ENCODE peak calls at places on chromosomes 11 and 22, in nine cellular contexts. B, H, F, P, U, I, X, Z and D are unnamed samples.

GRCh38 chr11:8934735-8935478 is 2.2 kb upstream of the C11orf16 start:
- DNase-seq in P (peak; percentile 6), I (no peak), U (peak; percentile 72), X (no peak), B (no peak), F (no peak), H (no peak), Z (peak; percentile 84), D (no peak)

GRCh38 chr11:15793032-15793996 is 563.0 kb downstream of the SOX6 start:
- DNase-seq in X (no peak), Z (peak; percentile 48), P (no peak), F (peak; percentile 7), U (no peak), H (no peak), B (no peak), I (no peak), D (no peak)

GRCh38 chr11:10584071-10584501 is 15.6 kb upstream of the LYVE1 start:
- DNase-seq in Z (peak; percentile 28), I (no peak), F (no peak), H (no peak), X (no peak), U (no peak), P (no peak), B (no peak), D (no peak)

GRCh38 chr22:49946612-49947295 is 13.8 kb upstream of the PIM3 start:
- DNase-seq in Z (no peak), P (no peak), U (no peak), H (no peak), X (no peak), I (no peak), F (no peak), B (no peak), D (no peak)

GRCh38 chr11:118980191-118980881 is 8.8 kb downstream of the FOXR1 start:
- DNase-seq in U (no peak), X (no peak), P (no peak), F (no peak), I (no peak), B (peak; percentile 73), H (no peak), Z (no peak), D (no peak)

GRCh38 chr11:77842451-77843121 is 21.6 kb downstream of the AAMDC start:
- DNase-seq in F (no peak), P (no peak), I (no peak), Z (peak; percentile 6), B (no peak), U (no peak), X (no peak), H (no peak), D (no peak)

GRCh38 chr11:7341551-7341950 is 89.8 kb downstream of the SYT9 start:
- DNase-seq in X (no peak), F (no peak), I (no peak), H (no peak), B (no peak), Z (no peak), P (no peak), U (no peak), D (no peak)

GRCh38 chr22:48918585-48919186 is 909.0 kb downstream of the BRD1 start:
- DNase-seq in F (no peak), P (no peak), U (no peak), Z (no peak), H (no peak), I (peak; percentile 7), B (no peak), X (no peak), D (no peak)

GRCh38 chr11:114059984-114060401 is 482 bp downstream of the ZBTB16 start:
- DNase-seq in Z (no peak), P (no peak), B (peak; percentile 69), U (peak; percentile 41), H (no peak), F (peak; percentile 26), X (no peak), I (no peak), D (no peak)

GRCh38 chr22:30270841-30271240 is 4.2 kb upstream of the OSM start:
- DNase-seq in X (no peak), H (no peak), P (no peak), B (peak; percentile 87), F (peak; percentile 43), Z (no peak), I (no peak), U (no peak), D (no peak)

GRCh38 chr22:25365491-25366261 is 146.2 kb downstream of the CRYBB2 start:
- DNase-seq in U (no peak), B (peak; percentile 49), Z (peak; percentile 16), P (no peak), F (no peak), I (no peak), H (no peak), X (no peak), D (no peak)

GRCh38 chr22:24244144-24244787 is 616 bp downstream of the GGT5 start:
- DNase-seq in H (no peak), B (peak; percentile 61), I (no peak), Z (peak; percentile 42), F (no peak), X (no peak), U (no peak), P (no peak), D (no peak)

GRCh38 chr11:41018224-41018623 is 441.2 kb downstream of the LRRC4C start:
- DNase-seq in Z (no peak), I (no peak), B (no peak), F (no peak), X (no peak), H (no peak), U (no peak), P (no peak), D (no peak)

GRCh38 chr11:67357831-67358555 is 4.6 kb upstream of the POLD4 start:
- DNase-seq in B (no peak), F (no peak), H (no peak), Z (peak; percentile 60), X (no peak), U (peak; percentile 76), P (no peak), I (no peak), D (no peak)

GRCh38 chr11:22792497-22792896 is 37.1 kb downstream of the SVIP start:
- DNase-seq in I (no peak), F (peak; percentile 75), U (peak; percentile 85), X (no peak), B (no peak), H (no peak), P (peak; percentile 70), Z (peak; percentile 12), D (no peak)

GRCh38 chr11:132337819-132338416 is 967.5 kb downstream of the NTM start:
- DNase-seq in Z (no peak), H (no peak), B (no peak), F (no peak), P (no peak), X (no peak), U (no peak), I (no peak), D (no peak)

GRCh38 chr11:11884774-11885481 is 43.2 kb downstream of the USP47 start:
- DNase-seq in P (no peak), F (no peak), U (no peak), B (no peak), Z (no peak), H (no peak), X (no peak), I (peak; percentile 46), D (no peak)

GRCh38 chr22:17359501-17359900 is 9.8 kb upstream of the CECR2 start:
- DNase-seq in X (no peak), F (no peak), U (no peak), I (no peak), H (no peak), B (no peak), Z (no peak), P (no peak), D (no peak)

GRCh38 chr11:69151811-69152210 is 3.9 kb upstream of the SMIM38 start:
- DNase-seq in U (no peak), F (no peak), H (no peak), Z (no peak), I (no peak), X (no peak), P (no peak), B (no peak), D (no peak)

GRCh38 chr11:27977031-27977430 is 130.9 kb downstream of the KIF18A start:
- DNase-seq in B (no peak), F (no peak), U (no peak), Z (peak; percentile 35), I (no peak), P (no peak), X (no peak), H (no peak), D (no peak)

GRCh38 chr11:10931761-10932700 is 74.2 kb upstream of the ZBED5 start:
- DNase-seq in F (peak; percentile 27), U (no peak), Z (no peak), X (peak; percentile 31), P (no peak), B (peak; percentile 73), H (no peak), I (no peak), D (no peak)

GRCh38 chr22:49322861-49323622 is 504.6 kb downstream of the BRD1 start:
- DNase-seq in U (no peak), Z (no peak), H (no peak), P (no peak), X (no peak), B (no peak), I (no peak), F (no peak), D (no peak)

GRCh38 chr11:83299681-83300080 is 13.5 kb upstream of the CCDC90B start:
- DNase-seq in H (no peak), B (no peak), X (no peak), F (no peak), U (no peak), P (no peak), I (no peak), Z (no peak), D (no peak)

GRCh38 chr11:86395061-86395551 is 20.4 kb downstream of the CCDC81 start:
- DNase-seq in F (peak; percentile 8), P (no peak), I (no peak), H (no peak), U (no peak), Z (peak; percentile 18), X (no peak), B (no peak), D (no peak)